ENCODE peak calls at places on chromosomes 1 and 21, in four cellular contexts. C, W, V and P are unnamed samples.

GRCh38 chr1:208083016-208083714 is 161.0 kb downstream of the PLXNA2 start:
- DNase-seq in V (no peak), W (peak), C (no peak), P (no peak)

GRCh38 chr1:231265379-231265778 is 24.4 kb downstream of the GNPAT start:
- DNase-seq in W (no peak), V (peak), C (no peak), P (no peak)

GRCh38 chr1:206923009-206923960 is 1.5 kb upstream of the FCMR start:
- DNase-seq in C (peak), V (no peak), W (no peak), P (no peak)

GRCh38 chr1:56304975-56305374 is 274.4 kb downstream of the PLPP3 start:
- DNase-seq in V (no peak), C (no peak), W (no peak), P (no peak)

GRCh38 chr1:48680411-48681035 is 96.2 kb downstream of the BEND5 start:
- DNase-seq in C (no peak), W (no peak), V (no peak), P (no peak)

GRCh38 chr1:167720965-167721616 is 691 bp upstream of the MPZL1 start:
- DNase-seq in V (peak), C (no peak), W (peak), P (peak)

GRCh38 chr1:174376030-174376429 is 71.7 kb upstream of the GPR52 start:
- DNase-seq in C (no peak), W (no peak), V (no peak), P (no peak)

GRCh38 chr1:159889821-159890252 is 10.1 kb downstream of the CFAP45 start:
- DNase-seq in V (no peak), C (peak), W (peak), P (peak)

GRCh38 chr1:108016451-108016920 is 51.5 kb upstream of the VAV3 start:
- DNase-seq in W (peak), V (no peak), C (no peak), P (no peak)

GRCh38 chr1:41492341-41492848 is 7.9 kb upstream of the EDN2 start:
- DNase-seq in C (no peak), V (no peak), W (no peak), P (no peak)

GRCh38 chr21:43789276-43790052 is at the start of gene RRP1:
- DNase-seq in C (peak), V (peak), W (peak), P (peak)

GRCh38 chr1:91683598-91683951 is 182.9 kb downstream of the CDC7 start:
- DNase-seq in C (no peak), W (no peak), V (no peak), P (no peak)

GRCh38 chr1:200971955-200972711 is 51.4 kb downstream of the KIF21B start:
- DNase-seq in C (no peak), W (peak), V (peak), P (peak)

GRCh38 chr1:203306970-203307541 is 1.7 kb downstream of the BTG2 start:
- DNase-seq in C (no peak), W (no peak), V (no peak), P (no peak)

GRCh38 chr1:46961066-46961758 is 19.9 kb upstream of the CYP4A11 start:
- DNase-seq in C (no peak), V (no peak), W (no peak), P (no peak)
- TF ChIP-seq PBX3 in C (no peak), V (no peak), W (no peak), P (no peak)

GRCh38 chr1:17852383-17852782 is 97.2 kb downstream of the ACTL8 start:
- DNase-seq in C (no peak), W (no peak), V (no peak), P (no peak)

GRCh38 chr1:17851075-17851474 is 95.9 kb downstream of the ACTL8 start:
- DNase-seq in W (no peak), V (no peak), C (no peak), P (no peak)

GRCh38 chr1:17856496-17857108 is 101.5 kb downstream of the ACTL8 start:
- DNase-seq in W (no peak), V (no peak), C (no peak), P (no peak)

GRCh38 chr1:17857109-17857499 is 102.0 kb downstream of the ACTL8 start:
- DNase-seq in W (no peak), C (no peak), V (peak), P (no peak)

DNA sequence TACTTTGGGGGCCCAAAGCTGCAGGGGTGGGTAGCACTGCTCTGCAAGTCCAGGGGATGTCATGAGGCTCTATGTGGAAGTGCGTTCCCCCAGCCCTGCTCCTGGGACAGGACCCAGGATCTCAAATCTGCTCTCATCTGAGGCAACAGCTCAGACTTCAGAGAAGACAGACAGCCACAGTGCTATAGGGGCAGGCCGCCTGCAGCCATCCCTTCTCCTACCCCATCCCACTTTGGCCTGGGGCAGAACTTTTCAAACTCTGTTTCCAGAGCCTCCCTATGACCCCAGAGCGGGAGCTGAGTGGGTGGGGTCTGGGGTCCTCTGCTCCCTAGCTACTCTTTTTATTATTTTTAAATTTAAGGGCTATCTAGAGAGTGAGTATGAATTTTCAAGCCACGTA is 98.1 kb downstream of the ACTL8 start:
- DNase-seq in W (no peak), C (no peak), V (no peak), P (no peak)
- TF ChIP-seq PBX3 in W (no peak), C (no peak), V (no peak), P (no peak)

GRCh38 chr1:229627003-229627402 is 956 bp downstream of the URB2 start:
- DNase-seq in V (no peak), W (no peak), C (no peak), P (no peak)

GRCh38 chr1:229631966-229632365 is 5.9 kb downstream of the URB2 start:
- DNase-seq in C (no peak), W (no peak), V (no peak), P (no peak)

GRCh38 chr1:229625893-229626831 is at the start of the genes TAF5L and URB2:
- DNase-seq in V (peak), C (peak), W (peak), P (peak)

GRCh38 chr1:229631148-229631547 is 5.1 kb downstream of the URB2 start:
- DNase-seq in W (no peak), C (no peak), V (no peak), P (no peak)

GRCh38 chr1:229629251-229629650 is 3.2 kb downstream of the URB2 start:
- DNase-seq in C (no peak), W (no peak), V (no peak), P (no peak)
- TF ChIP-seq PBX3 in C (no peak), W (no peak), V (no peak), P (no peak)

DNA sequence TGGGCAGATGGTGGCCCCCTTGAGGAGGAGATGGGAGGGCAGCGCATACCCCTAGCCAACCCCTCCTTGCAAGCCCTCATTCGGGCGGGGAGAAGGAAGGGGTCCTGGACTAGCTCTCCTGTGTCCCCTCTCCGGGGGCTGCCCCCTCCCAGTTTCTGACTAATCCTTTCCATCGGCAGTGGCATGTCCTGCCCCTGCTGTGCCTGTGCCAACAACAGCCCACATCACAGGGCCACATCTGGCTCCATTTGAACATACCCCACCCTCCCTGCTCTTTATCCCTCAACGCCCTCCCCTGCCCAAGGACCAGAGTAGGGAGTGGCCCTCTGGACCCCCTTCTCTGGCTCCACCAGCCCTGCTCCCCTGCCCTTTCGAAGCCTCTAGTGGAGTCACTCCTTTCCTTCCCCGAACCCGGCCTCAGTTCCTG is 11.0 kb upstream of the LMNA start:
- DNase-seq in V (no peak), C (no peak), W (peak), P (no peak)
- TF ChIP-seq PBX3 in V (no peak), C (no peak), W (peak), P (no peak)

GRCh38 chr1:33005812-33006465 is 30.7 kb downstream of the AK2 start:
- DNase-seq in C (no peak), W (no peak), V (no peak), P (no peak)

GRCh38 chr1:33005117-33005811 is 31.4 kb downstream of the AK2 start:
- DNase-seq in V (no peak), W (no peak), C (no peak), P (no peak)

GRCh38 chr1:33002006-33002405 is 34.7 kb downstream of the AK2 start:
- DNase-seq in V (no peak), C (no peak), W (no peak), P (no peak)

GRCh38 chr1:33003657-33004056 is 33.0 kb downstream of the AK2 start:
- DNase-seq in W (no peak), V (no peak), C (no peak), P (no peak)

DNA sequence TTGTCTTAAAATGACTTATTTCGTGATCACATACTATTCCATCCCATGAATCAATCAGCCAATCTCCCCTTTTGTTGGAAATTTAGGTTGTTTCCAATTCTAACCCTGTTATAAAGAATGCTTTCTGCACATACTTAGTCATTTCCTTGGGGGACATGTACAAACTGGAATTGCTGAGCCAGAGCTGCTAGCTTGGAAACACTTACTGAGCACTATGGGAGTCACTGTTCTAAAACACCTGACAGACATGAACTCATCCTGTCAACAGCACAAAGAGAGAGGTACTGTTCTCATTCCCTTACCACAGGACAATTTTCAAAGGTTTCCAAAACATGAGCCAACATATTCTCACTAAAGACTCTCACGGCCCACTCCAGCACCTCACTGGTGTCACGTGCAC is 32.1 kb downstream of the AK2 start:
- DNase-seq in W (no peak), C (no peak), V (no peak), P (no peak)
- TF ChIP-seq PBX3 in W (no peak), C (no peak), V (no peak), P (no peak)

DNA sequence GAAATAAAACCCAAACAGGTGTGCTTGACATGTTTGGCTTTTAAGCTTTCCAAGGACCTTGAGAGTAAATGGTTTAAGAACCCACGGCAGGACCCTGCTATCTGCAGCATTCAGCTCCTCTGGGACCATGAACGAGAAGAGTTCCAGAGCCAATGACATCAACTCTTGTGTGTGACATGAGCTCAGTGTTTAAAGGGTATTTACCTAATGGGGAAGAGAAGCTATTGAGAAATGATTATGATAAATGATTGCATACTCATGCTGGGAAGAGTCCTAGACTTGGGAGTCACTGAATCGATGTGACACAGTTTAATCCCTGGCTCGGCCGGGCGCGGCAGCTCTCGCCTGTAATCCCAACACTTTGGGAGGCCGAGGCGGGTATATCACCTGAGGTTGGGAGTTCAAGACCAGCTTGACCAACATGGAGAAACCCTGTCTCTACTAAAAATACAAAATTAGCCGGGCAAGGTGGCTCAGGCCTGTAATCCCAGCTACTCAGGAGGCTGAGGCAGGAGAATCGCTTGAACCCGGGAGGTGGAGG is 55.4 kb downstream of the KANK4 start:
- DNase-seq in W (no peak), C (no peak), V (no peak), P (no peak)
- TF ChIP-seq PBX3 in W (no peak), C (no peak), V (no peak), P (no peak)

DNA sequence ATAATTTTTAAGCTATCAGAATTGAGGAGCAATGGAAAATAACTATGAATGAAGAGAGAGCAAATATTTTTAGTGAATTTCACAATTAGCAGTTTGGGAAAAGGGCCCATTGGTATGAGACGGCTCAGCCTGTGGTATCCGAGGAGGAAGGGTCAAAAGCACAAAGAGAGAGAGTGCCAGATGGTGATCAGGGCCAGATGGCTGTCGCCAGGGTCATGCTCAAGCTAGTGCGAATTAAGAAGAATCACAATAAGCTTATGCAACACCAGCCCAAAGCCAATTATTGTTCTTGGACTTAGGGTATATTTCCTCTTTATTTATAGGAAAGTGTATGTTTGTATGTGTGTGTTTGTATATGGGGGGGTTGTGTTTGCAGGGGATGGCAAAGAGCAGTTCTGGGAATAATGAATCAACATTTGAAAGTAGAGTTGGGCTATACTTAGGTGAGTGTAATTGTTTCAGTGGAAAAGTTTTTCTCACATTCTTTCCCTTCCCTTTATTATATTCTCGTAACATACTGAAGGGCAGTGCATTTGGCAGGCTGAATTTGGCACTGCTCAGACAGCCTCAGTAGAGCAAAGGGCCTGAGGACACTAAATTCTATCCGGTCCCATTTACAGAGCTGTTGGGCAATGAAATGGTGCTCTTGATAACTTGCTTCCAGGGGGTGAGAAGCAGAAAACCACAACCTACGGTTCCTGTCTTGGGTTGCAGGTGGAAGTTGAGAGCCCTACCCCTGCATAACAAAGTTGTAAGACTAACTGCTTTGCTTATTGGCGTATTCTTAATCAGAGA is 19.5 kb upstream of the DDR2 start:
- DNase-seq in V (peak), W (no peak), C (no peak), P (no peak)
- TF ChIP-seq PBX3 in V (no peak), W (no peak), C (no peak), P (no peak)